ENCODE peak calls at places on chromosomes 7 and 10, in ten cellular contexts. U is upper lobe of right lung, G is progenitor cell of endocrine pancreas, P is brain microvascular endothelial cell, W is PC-3, L is epithelial cell of esophagus, T is heart right ventricle, A is foreskin keratinocyte, B is AG04449, Y is osteocyte. I is an unnamed sample.

GRCh38 chr10:48199580-48200377 is 74.7 kb downstream of the FRMPD2 start:
- DNase-seq in U (no peak), G (no peak), P (peak; percentile 52), W (no peak), L (no peak), T (no peak), A (no peak), B (peak; percentile 10), Y (no peak), I (no peak)

GRCh38 chr10:75622503-75622902 is 191.1 kb downstream of the LRMDA start:
- DNase-seq in U (no peak), G (no peak), P (no peak), W (no peak), L (no peak), T (no peak), A (no peak), B (no peak), Y (no peak), I (no peak)

GRCh38 chr7:150341263-150342118 is at the start of gene RARRES2:
- DNase-seq in U (peak; percentile 73), G (no peak), P (no peak), W (no peak), L (no peak), T (peak; percentile 43), A (no peak), B (no peak), Y (no peak), I (no peak)

GRCh38 chr10:105986896-105987638 is 1177.4 kb downstream of the SORCS1 start:
- DNase-seq in U (no peak), G (no peak), P (no peak), W (no peak), L (no peak), T (no peak), A (no peak), B (no peak), Y (no peak), I (no peak)

GRCh38 chr7:93921607-93922446 is at the start of gene GNG11:
- DNase-seq in U (peak; percentile 79), G (peak; percentile 18), P (peak; percentile 61), W (peak; percentile 65), L (peak; percentile 37), T (peak; percentile 87), A (no peak), B (no peak), Y (peak; percentile 91), I (peak; percentile 72)

GRCh38 chr7:30472771-30473392 is 5.7 kb downstream of the NOD1 start:
- DNase-seq in U (no peak), G (no peak), P (peak; percentile 42), W (no peak), L (peak; percentile 58), T (no peak), A (no peak), B (peak; percentile 89), Y (peak; percentile 21), I (no peak)

GRCh38 chr7:51019231-51019844 is 236.6 kb upstream of the GRB10 start:
- DNase-seq in U (no peak), G (no peak), P (peak; percentile 87), W (peak; percentile 89), L (peak; percentile 66), T (no peak), A (no peak), B (no peak), Y (peak; percentile 44), I (no peak)

GRCh38 chr10:3197354-3198003 is 24.9 kb upstream of the PITRM1 start:
- DNase-seq in U (peak; percentile 88), G (peak; percentile 75), P (peak; percentile 87), W (peak; percentile 74), L (peak; percentile 79), T (peak; percentile 77), A (peak; percentile 64), B (peak; percentile 51), Y (peak; percentile 94), I (peak; percentile 85)

GRCh38 chr10:118332948-118333710 is 9.0 kb downstream of the FAM204A start:
- DNase-seq in U (no peak), G (no peak), P (no peak), W (peak; percentile 18), L (peak; percentile 59), T (no peak), A (no peak), B (no peak), Y (no peak), I (no peak)

DNA sequence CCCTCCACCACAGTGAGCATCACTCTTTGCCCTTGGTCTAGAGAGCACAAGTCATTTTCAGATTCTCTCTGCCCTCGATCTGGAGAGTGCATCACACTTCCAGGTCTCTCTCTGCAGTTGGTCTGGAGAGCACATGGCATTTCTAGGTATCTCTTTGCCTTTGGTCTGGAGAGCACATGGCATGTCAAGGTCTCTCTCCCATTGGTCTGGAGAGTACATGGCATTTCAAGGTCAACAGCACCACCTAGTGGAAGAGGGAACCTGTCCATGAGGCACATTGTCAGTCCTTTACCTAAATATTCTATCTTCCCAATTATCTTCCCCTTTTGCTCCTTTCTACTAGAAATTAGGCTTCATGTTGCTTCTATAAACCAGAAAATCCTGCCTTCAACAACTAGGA is 1139.4 kb downstream of the XPNPEP1 start:
- DNase-seq in U (no peak), G (no peak), P (peak; percentile 0), W (peak; percentile 80), L (peak; percentile 52), T (no peak), A (no peak), B (no peak), Y (no peak), I (no peak)
- TF ChIP-seq CTCF in U (peak; percentile 43), G (peak; percentile 49), P (peak; percentile 68), W (peak; percentile 68), L (peak; percentile 21), T (no peak), A (peak; percentile 49), B (no peak), Y (no peak), I (peak; percentile 68)

GRCh38 chr10:132572545-132572937 is 35.0 kb downstream of the INPP5A start:
- DNase-seq in U (no peak), G (no peak), P (peak; percentile 29), W (peak; percentile 37), L (peak; percentile 11), T (no peak), A (no peak), B (no peak), Y (peak; percentile 82), I (no peak)

GRCh38 chr10:132570771-132571564 is 33.4 kb downstream of the INPP5A start:
- DNase-seq in U (peak; percentile 68), G (no peak), P (no peak), W (no peak), L (peak; percentile 85), T (no peak), A (peak; percentile 54), B (no peak), Y (no peak), I (no peak)

GRCh38 chr10:132570265-132570664 is 32.7 kb downstream of the INPP5A start:
- DNase-seq in U (no peak), G (no peak), P (no peak), W (no peak), L (no peak), T (no peak), A (no peak), B (no peak), Y (no peak), I (no peak)

GRCh38 chr10:132574288-132574687 is 36.7 kb downstream of the INPP5A start:
- DNase-seq in U (no peak), G (no peak), P (no peak), W (no peak), L (no peak), T (no peak), A (no peak), B (no peak), Y (no peak), I (no peak)

GRCh38 chr10:132571565-132572544 is 34.3 kb downstream of the INPP5A start:
- DNase-seq in U (no peak), G (no peak), P (peak; percentile 84), W (peak; percentile 94), L (peak; percentile 94), T (peak; percentile 64), A (peak; percentile 90), B (peak; percentile 60), Y (peak; percentile 85), I (no peak)
- TF ChIP-seq CTCF in U (no peak), G (no peak), P (peak; percentile 5), W (no peak), L (no peak), T (no peak), A (peak; percentile 21), B (no peak), Y (no peak), I (no peak)

GRCh38 chr10:22556774-22557173 is 157.6 kb downstream of the PIP4K2A start:
- DNase-seq in U (no peak), G (no peak), P (no peak), W (no peak), L (no peak), T (no peak), A (no peak), B (no peak), Y (no peak), I (no peak)

GRCh38 chr10:22557321-22557720 is 157.1 kb downstream of the PIP4K2A start:
- DNase-seq in U (no peak), G (no peak), P (no peak), W (no peak), L (peak; percentile 8), T (no peak), A (no peak), B (no peak), Y (no peak), I (no peak)

GRCh38 chr10:22561909-22562308 is 152.5 kb downstream of the PIP4K2A start:
- DNase-seq in U (no peak), G (no peak), P (no peak), W (no peak), L (no peak), T (no peak), A (no peak), B (no peak), Y (no peak), I (no peak)

GRCh38 chr10:22564060-22564459 is 150.3 kb downstream of the PIP4K2A start:
- DNase-seq in U (no peak), G (no peak), P (no peak), W (no peak), L (no peak), T (no peak), A (no peak), B (no peak), Y (no peak), I (no peak)

GRCh38 chr10:22560391-22561239 is 153.8 kb downstream of the PIP4K2A start:
- DNase-seq in U (no peak), G (no peak), P (no peak), W (no peak), L (no peak), T (no peak), A (no peak), B (no peak), Y (peak; percentile 54), I (no peak)
- TF ChIP-seq CTCF in U (no peak), G (peak; percentile 6), P (no peak), W (no peak), L (no peak), T (no peak), A (no peak), B (no peak), Y (no peak), I (peak; percentile 30)

DNA sequence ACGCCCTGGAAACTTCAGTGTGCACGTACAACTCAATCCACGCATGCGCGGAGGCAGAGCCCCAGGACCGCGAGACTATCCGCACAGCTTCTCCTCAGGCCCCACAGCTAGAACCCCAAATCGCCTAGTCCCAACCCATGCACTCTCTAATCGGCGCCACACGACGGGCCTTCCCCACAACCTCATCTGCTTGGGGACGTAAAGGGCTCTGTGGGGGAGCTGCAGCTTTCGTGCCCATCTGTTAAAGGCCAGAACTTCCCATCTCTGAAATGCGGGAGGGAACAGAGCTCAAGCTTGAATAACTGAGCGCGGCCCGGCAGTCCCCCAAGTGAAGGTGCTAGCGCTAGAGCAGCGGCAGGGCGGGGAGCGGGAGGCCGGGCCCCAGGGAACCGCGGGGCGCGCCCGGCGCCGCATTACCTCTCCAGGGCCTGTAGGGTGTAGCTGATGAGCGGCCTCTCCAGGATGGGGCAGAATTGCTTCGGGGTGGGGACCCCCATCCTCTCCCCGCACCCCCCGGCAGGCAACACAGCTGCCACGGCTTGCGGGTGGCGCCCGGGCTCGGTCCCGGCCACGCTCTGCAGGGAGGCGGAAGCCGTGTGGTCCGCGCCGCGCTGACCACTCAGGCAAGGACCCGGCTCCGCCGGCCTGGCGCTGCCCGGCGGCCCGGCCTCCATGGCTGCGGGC is 547 bp downstream of the CRPPA start:
- DNase-seq in U (peak; percentile 94), G (peak; percentile 68), P (peak; percentile 90), W (peak; percentile 71), L (peak; percentile 76), T (peak; percentile 90), A (peak; percentile 67), B (no peak), Y (peak; percentile 90), I (peak; percentile 81)
- TF ChIP-seq CTCF in U (peak; percentile 39), G (peak; percentile 57), P (peak; percentile 37), W (peak; percentile 38), L (peak; percentile 26), T (peak; percentile 9), A (peak; percentile 45), B (peak; percentile 28), Y (peak; percentile 49), I (peak; percentile 69)